ENCODE peak calls at places on chromosomes 13 and 19, in five cellular contexts. One of them, this sample, is unnamed.

GRCh38 chr19:44643605-44644390 is at the start of gene PVR:
- DNase-seq in substantia nigra: peak
- DNase-seq in T-helper 22 cell: no peak
- DNase-seq in activated T-cell treated with anti-CD3 and anti-CD28 coated beads, Interleukin-2, amount 50 U/mL, for 1 hour: peak
- DNase-seq in BJ: no peak
- DNase-seq in this sample: peak

GRCh38 chr19:49390978-49391304 is 2.9 kb downstream of the KASH5 start:
- DNase-seq in substantia nigra: no peak
- DNase-seq in T-helper 22 cell: no peak
- DNase-seq in activated T-cell treated with anti-CD3 and anti-CD28 coated beads, Interleukin-2, amount 50 U/mL, for 1 hour: no peak
- DNase-seq in BJ: no peak
- DNase-seq in this sample: no peak

GRCh38 chr19:14315433-14315832 is 65.8 kb upstream of the ADGRE5 start:
- DNase-seq in substantia nigra: no peak
- DNase-seq in T-helper 22 cell: no peak
- DNase-seq in activated T-cell treated with anti-CD3 and anti-CD28 coated beads, Interleukin-2, amount 50 U/mL, for 1 hour: no peak
- DNase-seq in BJ: no peak
- DNase-seq in this sample: no peak

GRCh38 chr19:34734601-34735103 is 609 bp downstream of the ZNF181 start:
- DNase-seq in substantia nigra: no peak
- DNase-seq in T-helper 22 cell: no peak
- DNase-seq in activated T-cell treated with anti-CD3 and anti-CD28 coated beads, Interleukin-2, amount 50 U/mL, for 1 hour: no peak
- DNase-seq in BJ: no peak
- DNase-seq in this sample: no peak

GRCh38 chr19:30811397-30812098 is 439.4 kb downstream of the ZNF536 start:
- DNase-seq in substantia nigra: no peak
- DNase-seq in T-helper 22 cell: no peak
- DNase-seq in activated T-cell treated with anti-CD3 and anti-CD28 coated beads, Interleukin-2, amount 50 U/mL, for 1 hour: no peak
- DNase-seq in BJ: no peak
- DNase-seq in this sample: no peak

GRCh38 chr19:1154731-1155351 is 19.2 kb downstream of the SBNO2 start:
- DNase-seq in substantia nigra: peak
- DNase-seq in T-helper 22 cell: no peak
- DNase-seq in activated T-cell treated with anti-CD3 and anti-CD28 coated beads, Interleukin-2, amount 50 U/mL, for 1 hour: no peak
- DNase-seq in BJ: peak
- DNase-seq in this sample: no peak

GRCh38 chr19:47438793-47439220 is 19.5 kb upstream of the MEIS3 start:
- DNase-seq in substantia nigra: no peak
- DNase-seq in T-helper 22 cell: no peak
- DNase-seq in activated T-cell treated with anti-CD3 and anti-CD28 coated beads, Interleukin-2, amount 50 U/mL, for 1 hour: no peak
- DNase-seq in BJ: no peak
- DNase-seq in this sample: no peak

GRCh38 chr19:5025027-5025426 is 56.1 kb downstream of the KDM4B start:
- DNase-seq in substantia nigra: no peak
- DNase-seq in T-helper 22 cell: no peak
- DNase-seq in activated T-cell treated with anti-CD3 and anti-CD28 coated beads, Interleukin-2, amount 50 U/mL, for 1 hour: no peak
- DNase-seq in BJ: no peak
- DNase-seq in this sample: no peak

GRCh38 chr13:37667631-37668161 is 69.1 kb upstream of the POSTN start:
- DNase-seq in substantia nigra: no peak
- DNase-seq in T-helper 22 cell: no peak
- DNase-seq in activated T-cell treated with anti-CD3 and anti-CD28 coated beads, Interleukin-2, amount 50 U/mL, for 1 hour: no peak
- DNase-seq in BJ: no peak
- DNase-seq in this sample: no peak